ENCODE peak calls at places on chromosomes 13 and 19, in eight cellular contexts. Q is A549, C is esophagus muscularis mucosa, X is body of pancreas, T is OCI-LY7, W is adrenal gland, D is adipocyte, V is PC-9. E is an unnamed sample.

GRCh38 chr19:3509566-3509989 is 3.5 kb downstream of the FZR1 start:
- DNase-seq in V (no peak), W (peak; percentile 87), D (peak; percentile 24), C (no peak), T (no peak), X (no peak), Q (no peak), E (no peak)

GRCh38 chr13:36447501-36447900 is 15.2 kb downstream of the CCNA1 start:
- DNase-seq in X (no peak), Q (no peak), D (no peak), T (no peak), C (no peak), V (no peak), W (no peak), E (no peak)

GRCh38 chr19:6616011-6616410 is 25.1 kb upstream of the CD70 start:
- DNase-seq in C (no peak), T (no peak), V (no peak), D (peak; percentile 4), X (no peak), Q (no peak), W (no peak), E (no peak)

GRCh38 chr19:4095488-4095844 is 28.5 kb downstream of the MAP2K2 start:
- DNase-seq in W (no peak), Q (no peak), V (no peak), T (no peak), D (no peak), X (no peak), C (no peak), E (no peak)

GRCh38 chr13:80338781-80339577 is 1.9 kb downstream of the SPRY2 start:
- DNase-seq in Q (no peak), T (no peak), V (peak; percentile 51), W (peak; percentile 71), D (peak; percentile 93), C (peak; percentile 93), X (peak; percentile 79), E (peak; percentile 73)

GRCh38 chr13:99980201-99981114 is 1.1 kb upstream of the ZIC2 start:
- DNase-seq in T (peak; percentile 16), W (peak; percentile 62), V (peak; percentile 71), X (peak; percentile 73), D (peak; percentile 81), C (no peak), Q (no peak), E (peak; percentile 77)

GRCh38 chr19:30784850-30785459 is 412.8 kb downstream of the ZNF536 start:
- DNase-seq in W (peak; percentile 74), C (peak; percentile 89), V (no peak), T (peak; percentile 43), X (peak; percentile 58), D (peak; percentile 22), Q (peak; percentile 42), E (peak; percentile 70)

GRCh38 chr19:33971073-33971472 is 174.4 kb downstream of the KCTD15 start:
- DNase-seq in Q (no peak), X (no peak), T (no peak), V (no peak), D (no peak), W (no peak), C (no peak), E (no peak)

GRCh38 chr19:7159105-7159933 is 89.8 kb downstream of the ZNF557 start:
- DNase-seq in D (no peak), T (no peak), X (peak; percentile 43), Q (no peak), C (no peak), W (peak; percentile 72), V (no peak), E (no peak)

GRCh38 chr19:46371371-46371901 is 24.5 kb downstream of the PPP5C start:
- DNase-seq in T (no peak), Q (no peak), W (peak; percentile 30), C (no peak), D (peak; percentile 35), X (no peak), V (no peak), E (no peak)

GRCh38 chr13:42405665-42406390 is 133.9 kb downstream of the AKAP11 start:
- DNase-seq in W (no peak), X (no peak), T (no peak), V (no peak), D (peak; percentile 41), Q (no peak), C (no peak), E (no peak)

GRCh38 chr19:36771275-36772231 is 1.1 kb downstream of the ZNF850 start:
- DNase-seq in Q (no peak), W (peak; percentile 91), V (peak; percentile 76), C (peak; percentile 91), D (peak; percentile 91), T (peak; percentile 42), X (peak; percentile 70), E (peak; percentile 49)

GRCh38 chr13:49516467-49516866 is 20.7 kb downstream of the PHF11 start:
- DNase-seq in Q (no peak), V (no peak), T (no peak), C (no peak), W (peak; percentile 65), D (no peak), X (no peak), E (no peak)

GRCh38 chr19:51811344-51811743 is 16.4 kb downstream of the FPR3 start:
- DNase-seq in C (no peak), D (no peak), T (no peak), V (no peak), W (no peak), X (peak; percentile 65), Q (no peak), E (no peak)

GRCh38 chr13:47875206-47875605 is 125.9 kb downstream of the SUCLA2 start:
- DNase-seq in V (no peak), W (no peak), Q (no peak), D (no peak), C (no peak), X (no peak), T (no peak), E (no peak)

GRCh38 chr19:7506385-7507328 is 9.2 kb upstream of the ZNF358 start:
- DNase-seq in V (peak; percentile 98), D (peak; percentile 29), X (peak; percentile 96), C (no peak), W (peak; percentile 99), T (peak; percentile 81), Q (peak; percentile 62), E (peak; percentile 96)

GRCh38 chr13:44710576-44710975 is 134.4 kb upstream of the TSC22D1 start:
- DNase-seq in V (peak; percentile 89), T (no peak), X (no peak), D (peak; percentile 74), W (no peak), C (no peak), Q (peak; percentile 32), E (no peak)

GRCh38 chr19:20278342-20278741 is 111.3 kb downstream of the ZNF486 start:
- DNase-seq in X (no peak), W (peak; percentile 32), C (no peak), T (no peak), V (peak; percentile 47), D (peak; percentile 70), Q (no peak), E (no peak)

GRCh38 chr13:76516013-76516412 is 370.2 kb downstream of the KCTD12 start:
- DNase-seq in W (no peak), Q (no peak), D (peak; percentile 70), V (no peak), T (no peak), X (peak; percentile 3), C (no peak), E (no peak)

GRCh38 chr13:27401210-27401609 is 23.2 kb upstream of the GTF3A start:
- DNase-seq in C (no peak), Q (no peak), T (no peak), D (no peak), W (no peak), X (peak; percentile 26), V (no peak), E (peak; percentile 77)

GRCh38 chr13:102020611-102021216 is 381.1 kb downstream of the FGF14 start:
- DNase-seq in W (no peak), Q (no peak), V (peak; percentile 66), X (no peak), C (no peak), D (peak; percentile 5), T (no peak), E (no peak)

GRCh38 chr13:69585656-69586055 is 522.0 kb upstream of the ATXN8OS start:
- DNase-seq in C (no peak), X (no peak), T (no peak), Q (no peak), D (no peak), W (no peak), V (no peak), E (no peak)

GRCh38 chr19:43774103-43774939 is 6.5 kb downstream of the KCNN4 start:
- DNase-seq in W (peak; percentile 70), D (no peak), C (no peak), V (no peak), X (peak; percentile 78), T (no peak), Q (no peak), E (peak; percentile 77)

GRCh38 chr19:17076539-17076919 is 952 bp downstream of the MYO9B start:
- DNase-seq in C (no peak), V (no peak), W (peak; percentile 47), Q (no peak), X (no peak), D (peak; percentile 42), T (peak; percentile 45), E (no peak)
- H3K4me1 ChIP-seq in C (peaks cover 48% of the 10 kb centered on the region), V (peaks cover 49% of the 10 kb centered on the region), W (peaks cover 48% of the 10 kb centered on the region), Q (peaks cover 40% of the 10 kb centered on the region), X (peaks cover 33% of the 10 kb centered on the region), D (peaks cover 47% of the 10 kb centered on the region), T (peaks cover 58% of the 10 kb centered on the region), E (peaks cover 22% of the 10 kb centered on the region)

GRCh38 chr19:14611051-14611450 is 28.2 kb downstream of the CLEC17A start:
- DNase-seq in C (no peak), D (no peak), Q (no peak), W (no peak), V (no peak), T (no peak), X (no peak), E (no peak)
- H3K4me1 ChIP-seq in C (no peaks in the 10 kb centered on the region), D (no peaks in the 10 kb centered on the region), Q (no peaks in the 10 kb centered on the region), W (no peaks in the 10 kb centered on the region), V (no peaks in the 10 kb centered on the region), T (peaks cover 41% of the 10 kb centered on the region), X (no peaks in the 10 kb centered on the region), E (no peaks in the 10 kb centered on the region)

GRCh38 chr19:35449347-35450043 is 1.4 kb downstream of the FFAR2 start:
- DNase-seq in D (no peak), C (no peak), T (no peak), X (no peak), W (no peak), Q (no peak), V (peak; percentile 52), E (no peak)
- H3K4me1 ChIP-seq in D (peaks cover 5% of the 10 kb centered on the region), C (peaks cover 6% of the 10 kb centered on the region), T (no peaks in the 10 kb centered on the region), X (peaks cover 8% of the 10 kb centered on the region), W (peaks cover 16% of the 10 kb centered on the region), Q (no peaks in the 10 kb centered on the region), V (peaks cover 15% of the 10 kb centered on the region), E (no peaks in the 10 kb centered on the region)

GRCh38 chr13:98488736-98489135 is 88.2 kb downstream of the STK24 start:
- DNase-seq in Q (no peak), V (no peak), X (no peak), D (no peak), W (no peak), C (no peak), T (peak; percentile 83), E (no peak)

GRCh38 chr13:98490866-98491265 is 86.0 kb downstream of the STK24 start:
- DNase-seq in W (no peak), D (no peak), T (no peak), V (no peak), C (no peak), Q (no peak), X (no peak), E (no peak)

GRCh38 chr13:98490195-98490771 is 86.6 kb downstream of the STK24 start:
- DNase-seq in X (no peak), W (no peak), C (no peak), V (no peak), D (no peak), T (no peak), Q (no peak), E (no peak)

GRCh38 chr13:98487522-98487921 is 89.4 kb downstream of the STK24 start:
- DNase-seq in Q (no peak), C (no peak), T (peak; percentile 75), X (no peak), D (no peak), V (no peak), W (no peak), E (no peak)

GRCh38 chr13:98489446-98490194 is 87.3 kb downstream of the STK24 start:
- DNase-seq in W (no peak), Q (no peak), T (peak; percentile 7), V (no peak), X (no peak), C (no peak), D (no peak), E (no peak)
- H3K4me1 ChIP-seq in W (peaks cover 19% of the 10 kb centered on the region), Q (peaks cover 77% of the 10 kb centered on the region), T (peaks cover 51% of the 10 kb centered on the region), V (peaks cover 40% of the 10 kb centered on the region), X (peaks cover 39% of the 10 kb centered on the region), C (peaks cover 57% of the 10 kb centered on the region), D (peaks cover 48% of the 10 kb centered on the region), E (peaks cover 44% of the 10 kb centered on the region)